ENCODE peak calls at places on chromosomes 5 and 9, in nine cellular contexts. G, O, Z, W, F, D, I, X and R are unnamed samples.

GRCh38 chr5:75007537-75007847 is 44.9 kb downstream of the GCNT4 start:
- DNase-seq in G (no peak), O (no peak), Z (peak; percentile 77), W (no peak), F (no peak), D (no peak), I (no peak), X (no peak), R (no peak)

GRCh38 chr9:77648458-77649108 is 461 bp upstream of the GNA14 start:
- DNase-seq in G (no peak), O (no peak), Z (peak; percentile 38), W (peak; percentile 54), F (peak; percentile 45), D (peak; percentile 68), I (peak; percentile 30), X (peak; percentile 66), R (peak; percentile 55)

GRCh38 chr5:112718344-112718743 is 19.3 kb upstream of the APC start:
- DNase-seq in G (no peak), O (no peak), Z (no peak), W (no peak), F (no peak), D (no peak), I (no peak), X (no peak), R (no peak)

GRCh38 chr5:3913264-3913663 is 317.6 kb downstream of the IRX1 start:
- DNase-seq in G (no peak), O (no peak), Z (no peak), W (no peak), F (no peak), D (no peak), I (no peak), X (no peak), R (no peak)

GRCh38 chr9:136048560-136049411 is 46.3 kb downstream of the NACC2 start:
- DNase-seq in G (no peak), O (no peak), Z (no peak), W (no peak), F (no peak), D (no peak), I (no peak), X (no peak), R (no peak)

GRCh38 chr9:121601234-121601633 is 50.2 kb upstream of the DAB2IP start:
- DNase-seq in G (no peak), O (no peak), Z (peak; percentile 30), W (no peak), F (no peak), D (no peak), I (no peak), X (no peak), R (no peak)

GRCh38 chr5:9126490-9126889 is 419.4 kb downstream of the SEMA5A start:
- DNase-seq in G (no peak), O (no peak), Z (peak; percentile 40), W (no peak), F (no peak), D (no peak), I (no peak), X (no peak), R (no peak)

GRCh38 chr9:114898741-114899140 is 31.6 kb downstream of the TNFSF8 start:
- DNase-seq in G (peak; percentile 68), O (peak; percentile 93), Z (no peak), W (no peak), F (no peak), D (no peak), I (no peak), X (no peak), R (no peak)

GRCh38 chr9:114507726-114508125 is 2.5 kb upstream of the WHRN start:
- DNase-seq in G (no peak), O (no peak), Z (no peak), W (peak; percentile 32), F (peak; percentile 14), D (no peak), I (peak; percentile 35), X (no peak), R (no peak)

GRCh38 chr5:140011297-140011802 is 31.7 kb downstream of the NRG2 start:
- DNase-seq in G (no peak), O (no peak), Z (no peak), W (no peak), F (no peak), D (no peak), I (no peak), X (no peak), R (no peak)

GRCh38 chr5:150350524-150351344 is 6.8 kb upstream of the TCOF1 start:
- DNase-seq in G (peak; percentile 14), O (peak; percentile 73), Z (peak; percentile 73), W (no peak), F (peak; percentile 84), D (peak; percentile 54), I (no peak), X (peak; percentile 76), R (peak; percentile 61)

GRCh38 chr9:105681724-105682123 is 12.6 kb upstream of the TMEM38B start:
- DNase-seq in G (no peak), O (no peak), Z (peak; percentile 68), W (no peak), F (no peak), D (no peak), I (no peak), X (no peak), R (no peak)

GRCh38 chr9:80867731-80868130 is 821.6 kb downstream of the TLE1 start:
- DNase-seq in G (no peak), O (no peak), Z (peak; percentile 76), W (no peak), F (no peak), D (no peak), I (no peak), X (no peak), R (no peak)

GRCh38 chr5:74974451-74975089 is 77.8 kb downstream of the GCNT4 start:
- DNase-seq in G (no peak), O (peak; percentile 28), Z (no peak), W (no peak), F (no peak), D (no peak), I (no peak), X (no peak), R (no peak)

GRCh38 chr5:176817369-176817841 is 7.0 kb downstream of the UNC5A start:
- DNase-seq in G (no peak), O (no peak), Z (no peak), W (no peak), F (no peak), D (no peak), I (no peak), X (no peak), R (no peak)

GRCh38 chr9:93259490-93260289 is 75.8 kb downstream of the WNK2 start:
- DNase-seq in G (no peak), O (peak; percentile 12), Z (no peak), W (no peak), F (no peak), D (no peak), I (no peak), X (no peak), R (no peak)

GRCh38 chr5:174188300-174188699 is 142.8 kb downstream of the NSG2 start:
- DNase-seq in G (no peak), O (no peak), Z (no peak), W (no peak), F (no peak), D (no peak), I (no peak), X (no peak), R (no peak)

GRCh38 chr5:3180610-3181009 is 415.0 kb upstream of the IRX1 start:
- DNase-seq in G (no peak), O (no peak), Z (no peak), W (no peak), F (no peak), D (no peak), I (no peak), X (no peak), R (no peak)

GRCh38 chr9:120571443-120572257 is 8.3 kb downstream of the CDK5RAP2 start:
- DNase-seq in G (no peak), O (no peak), Z (no peak), W (no peak), F (peak; percentile 69), D (no peak), I (no peak), X (no peak), R (peak; percentile 98)

GRCh38 chr5:69493235-69493925 is 790 bp downstream of the OCLN start:
- DNase-seq in G (no peak), O (no peak), Z (peak; percentile 66), W (no peak), F (no peak), D (no peak), I (no peak), X (peak; percentile 77), R (no peak)

GRCh38 chr9:78539904-78540303 is 243.0 kb downstream of the PSAT1 start:
- DNase-seq in G (no peak), O (no peak), Z (peak; percentile 90), W (peak; percentile 80), F (no peak), D (no peak), I (peak; percentile 41), X (no peak), R (peak; percentile 97)

GRCh38 chr9:98958271-98958989 is 14.7 kb downstream of the COL15A1 start:
- DNase-seq in G (no peak), O (no peak), Z (peak; percentile 84), W (no peak), F (no peak), D (no peak), I (no peak), X (no peak), R (no peak)

GRCh38 chr5:112799661-112800060 is 61.4 kb upstream of the SRP19 start:
- DNase-seq in G (no peak), O (no peak), Z (no peak), W (no peak), F (no peak), D (no peak), I (no peak), X (no peak), R (no peak)

GRCh38 chr9:135156525-135157510 is 69.3 kb downstream of the OLFM1 start:
- DNase-seq in G (no peak), O (peak; percentile 27), Z (peak; percentile 18), W (no peak), F (peak; percentile 25), D (peak; percentile 25), I (no peak), X (peak; percentile 90), R (peak; percentile 46)

GRCh38 chr5:132296412-132297001 is 2.3 kb downstream of the SLC22A4 start:
- DNase-seq in G (no peak), O (no peak), Z (peak; percentile 16), W (no peak), F (no peak), D (no peak), I (no peak), X (no peak), R (no peak)

GRCh38 chr9:131704988-131705387 is 34.9 kb downstream of the RAPGEF1 start:
- DNase-seq in G (no peak), O (no peak), Z (no peak), W (no peak), F (no peak), D (no peak), I (no peak), X (no peak), R (no peak)

GRCh38 chr5:74232281-74232680 is 408.2 kb downstream of the ENC1 start:
- DNase-seq in G (no peak), O (no peak), Z (peak; percentile 96), W (no peak), F (no peak), D (no peak), I (no peak), X (no peak), R (no peak)

GRCh38 chr9:90070056-90070455 is 465.2 kb downstream of the GADD45G start:
- DNase-seq in G (no peak), O (no peak), Z (no peak), W (no peak), F (no peak), D (no peak), I (no peak), X (no peak), R (no peak)

GRCh38 chr5:133340822-133341221 is 271.5 kb downstream of the FSTL4 start:
- DNase-seq in G (no peak), O (no peak), Z (no peak), W (no peak), F (no peak), D (no peak), I (no peak), X (no peak), R (no peak)